ENCODE peak calls at places on chromosome 22, in six cellular contexts. A is CD8-positive, alpha-beta memory T cell; F is EL; N is T-cell; P is aorta; M is activated CD4-positive, alpha-beta T cell treated with anti-CD3 and anti-CD28 coated beads for 48 hours. I is an unnamed sample.

GRCh38 chr22:48858121-48858520 is 969.6 kb downstream of the BRD1 start:
- DNase-seq in F (no peak), M (no peak), N (no peak), A (no peak), P (no peak), I (no peak)

GRCh38 chr22:35567794-35568193 is 27.2 kb downstream of the RASD2 start:
- DNase-seq in N (no peak), A (no peak), F (no peak), M (no peak), P (no peak), I (no peak)

GRCh38 chr22:19045094-19045493 is 77.1 kb downstream of the DGCR2 start:
- DNase-seq in M (no peak), N (no peak), F (no peak), A (no peak), P (no peak), I (no peak)

GRCh38 chr22:23216331-23217170 is 36.2 kb downstream of the BCR start:
- DNase-seq in N (no peak), A (no peak), P (peak), M (peak), F (no peak), I (peak)

GRCh38 chr22:31650391-31650790 is 11.6 kb downstream of the PISD start:
- DNase-seq in F (peak), M (no peak), A (no peak), P (peak), N (no peak), I (no peak)

GRCh38 chr22:24247011-24247507 is 2.2 kb upstream of the GGT5 start:
- DNase-seq in N (no peak), A (no peak), M (no peak), P (no peak), F (no peak), I (no peak)

GRCh38 chr22:43186272-43187170 is at the start of gene TTLL12:
- DNase-seq in P (peak), A (peak), F (peak), M (peak), N (peak), I (peak)

GRCh38 chr22:24134090-24134846 is 47.0 kb upstream of the SUSD2 start:
- DNase-seq in P (peak), A (peak), F (no peak), N (peak), M (peak), I (peak)

GRCh38 chr22:30538280-30538679 is 8.3 kb downstream of the SEC14L6 start:
- DNase-seq in M (no peak), N (no peak), F (peak), P (no peak), A (no peak), I (no peak)

GRCh38 chr22:28299329-28299728 is 380.3 kb upstream of the PITPNB start:
- DNase-seq in A (no peak), M (no peak), F (no peak), P (no peak), N (no peak), I (no peak)

GRCh38 chr22:47307812-47308211 is 545.4 kb downstream of the TBC1D22A start:
- DNase-seq in A (no peak), M (no peak), N (no peak), F (no peak), P (no peak), I (no peak)

GRCh38 chr22:48473202-48473601 is 1354.5 kb downstream of the BRD1 start:
- DNase-seq in F (no peak), P (no peak), M (no peak), N (no peak), A (no peak), I (no peak)

GRCh38 chr22:49244466-49245420 is 582.9 kb downstream of the BRD1 start:
- DNase-seq in A (no peak), P (no peak), N (no peak), M (no peak), F (no peak), I (no peak)

GRCh38 chr22:24231706-24232105 is 13.2 kb downstream of the GGT5 start:
- DNase-seq in A (no peak), N (no peak), M (no peak), P (no peak), F (no peak), I (no peak)

GRCh38 chr22:47245786-47246185 is 483.3 kb downstream of the TBC1D22A start:
- DNase-seq in P (no peak), M (no peak), N (no peak), A (no peak), F (no peak), I (no peak)

GRCh38 chr22:50027639-50028537 is 15.3 kb upstream of the IL17REL start:
- DNase-seq in A (no peak), M (peak), F (no peak), N (no peak), P (peak), I (peak)

GRCh38 chr22:37254206-37254866 is 10.3 kb upstream of the RAC2 start:
- DNase-seq in F (peak), P (peak), A (no peak), M (no peak), N (no peak), I (no peak)

GRCh38 chr22:38907767-38908166 is 35.8 kb upstream of the CBX6 start:
- DNase-seq in N (no peak), A (no peak), F (no peak), P (no peak), M (no peak), I (no peak)

GRCh38 chr22:42939941-42940653 is 74.9 kb downstream of the PACSIN2 start:
- DNase-seq in P (peak), A (no peak), M (no peak), F (peak), N (no peak), I (no peak)

GRCh38 chr22:36743011-36743410 is 32.9 kb downstream of the IFT27 start:
- DNase-seq in P (no peak), N (no peak), A (no peak), F (no peak), M (no peak), I (no peak)

GRCh38 chr22:49113758-49114157 is 713.9 kb downstream of the BRD1 start:
- DNase-seq in N (no peak), M (no peak), A (no peak), F (no peak), P (no peak), I (no peak)

GRCh38 chr22:26800858-26801257 is 143.5 kb downstream of the MIAT start:
- DNase-seq in P (no peak), N (no peak), M (no peak), F (peak), A (no peak), I (no peak)

GRCh38 chr22:34414467-34415440 is 494.5 kb upstream of the LARGE1 start:
- DNase-seq in M (peak), F (peak), A (no peak), N (no peak), P (no peak), I (peak)

GRCh38 chr22:47563406-47564157 is 801.1 kb downstream of the TBC1D22A start:
- DNase-seq in N (no peak), M (no peak), A (no peak), F (no peak), P (no peak), I (no peak)

GRCh38 chr22:21866821-21867527 is 471 bp downstream of the MAPK1 start:
- DNase-seq in P (no peak), F (no peak), A (no peak), N (no peak), M (peak), I (peak)